ENCODE peak calls at places on chromosomes 12 and 14, in ten cellular contexts. B is HepG2, Z is left ventricle myocardium inferior, N is BJ, H is fibroblast of the aortic adventitia, K is AG09319, A is WERI-Rb-1, Q is lower lobe of right lung, S is upper lobe of left lung, C is uterus. P is an unnamed sample.

GRCh38 chr12:12883369-12884001 is 7.9 kb upstream of the GPRC5A start:
- DNase-seq in S (peak; percentile 60), N (peak; percentile 48), Q (no peak), H (peak; percentile 76), K (no peak), Z (no peak), B (peak; percentile 77), C (no peak), A (no peak), P (peak; percentile 85)

GRCh38 chr12:57479376-57480115 is at the start of gene ARHGAP9:
- DNase-seq in C (no peak), Z (no peak), S (peak; percentile 64), B (no peak), K (no peak), H (no peak), A (no peak), N (no peak), Q (peak; percentile 49), P (no peak)

GRCh38 chr12:74776378-74776777 is 238.7 kb downstream of the ATXN7L3B start:
- DNase-seq in A (no peak), K (no peak), S (no peak), N (no peak), C (no peak), H (no peak), Q (no peak), Z (no peak), B (no peak), P (no peak)

GRCh38 chr12:26736563-26737486 is 96.2 kb downstream of the ITPR2 start:
- DNase-seq in C (no peak), Z (no peak), S (no peak), H (peak; percentile 57), K (no peak), B (peak; percentile 99), A (no peak), Q (no peak), N (no peak), P (peak; percentile 66)

GRCh38 chr12:47846294-47846996 is 26.7 kb upstream of the HDAC7 start:
- DNase-seq in A (no peak), C (no peak), B (no peak), N (no peak), H (no peak), K (no peak), Q (no peak), Z (no peak), S (no peak), P (no peak)

GRCh38 chr14:64841121-64841611 is 38.5 kb downstream of the SPTB start:
- DNase-seq in Z (no peak), Q (no peak), A (no peak), N (peak; percentile 25), C (no peak), B (peak; percentile 51), K (peak; percentile 11), S (no peak), H (peak; percentile 61), P (peak; percentile 65)

GRCh38 chr12:102917026-102917787 is at the start of gene PAH:
- DNase-seq in K (no peak), S (peak; percentile 24), C (no peak), N (no peak), Q (peak; percentile 47), H (no peak), A (peak; percentile 8), Z (no peak), B (peak; percentile 91), P (no peak)

GRCh38 chr12:56119361-56119796 is 1.3 kb downstream of the ZC3H10 start:
- DNase-seq in S (peak; percentile 84), A (peak; percentile 84), B (peak; percentile 95), C (peak; percentile 79), H (peak; percentile 96), Q (no peak), K (peak; percentile 81), N (peak; percentile 87), Z (peak; percentile 55), P (peak; percentile 95)

DNA sequence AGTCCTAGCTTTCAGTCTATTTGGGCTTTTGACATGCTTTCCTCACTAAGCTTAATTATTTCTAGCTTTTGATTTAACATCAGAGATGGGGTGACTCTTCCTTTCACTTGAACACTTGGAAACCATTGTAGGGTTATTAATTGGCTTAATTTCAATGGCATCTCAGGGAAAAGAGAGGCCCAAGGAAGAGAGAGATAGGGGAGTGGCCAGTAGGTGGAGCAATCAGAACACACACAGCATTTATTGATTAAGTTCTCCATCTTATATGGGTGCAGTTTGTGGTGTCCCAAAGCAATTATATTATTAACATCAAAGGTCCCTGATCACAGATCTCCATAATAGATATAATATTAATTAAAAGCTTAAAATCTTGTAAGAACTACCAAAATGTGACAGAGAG is 1466.1 kb upstream of the SEL1L start:
- DNase-seq in B (no peak), Q (no peak), S (no peak), K (no peak), A (peak; percentile 42), Z (no peak), N (no peak), C (no peak), H (no peak), P (peak; percentile 41)
- TF ChIP-seq CTCF in B (no peak), Q (peak; percentile 19), S (no peak), K (peak; percentile 48), A (peak; percentile 61), Z (peak; percentile 27), N (peak; percentile 34), C (no peak), H (no peak), P (peak; percentile 34)

GRCh38 chr12:121628536-121628935 is 2.2 kb downstream of the ORAI1 start:
- DNase-seq in H (peak; percentile 8), C (no peak), S (no peak), Z (no peak), A (no peak), K (no peak), N (no peak), B (no peak), Q (no peak), P (no peak)

GRCh38 chr12:121628037-121628436 is 1.7 kb downstream of the ORAI1 start:
- DNase-seq in Q (no peak), A (peak; percentile 38), N (no peak), S (no peak), C (no peak), H (peak; percentile 49), B (no peak), Z (no peak), K (no peak), P (no peak)

GRCh38 chr12:121626087-121626852 is at the start of gene ORAI1:
- DNase-seq in Q (peak; percentile 98), K (peak; percentile 83), A (peak; percentile 96), Z (peak; percentile 98), N (peak; percentile 54), S (peak; percentile 99), H (peak; percentile 87), C (peak; percentile 96), B (peak; percentile 81), P (peak; percentile 93)

GRCh38 chr12:121630791-121631190 is 4.5 kb downstream of the ORAI1 start:
- DNase-seq in A (no peak), H (no peak), Q (no peak), S (no peak), B (no peak), N (no peak), Z (no peak), C (no peak), K (no peak), P (no peak)

DNA sequence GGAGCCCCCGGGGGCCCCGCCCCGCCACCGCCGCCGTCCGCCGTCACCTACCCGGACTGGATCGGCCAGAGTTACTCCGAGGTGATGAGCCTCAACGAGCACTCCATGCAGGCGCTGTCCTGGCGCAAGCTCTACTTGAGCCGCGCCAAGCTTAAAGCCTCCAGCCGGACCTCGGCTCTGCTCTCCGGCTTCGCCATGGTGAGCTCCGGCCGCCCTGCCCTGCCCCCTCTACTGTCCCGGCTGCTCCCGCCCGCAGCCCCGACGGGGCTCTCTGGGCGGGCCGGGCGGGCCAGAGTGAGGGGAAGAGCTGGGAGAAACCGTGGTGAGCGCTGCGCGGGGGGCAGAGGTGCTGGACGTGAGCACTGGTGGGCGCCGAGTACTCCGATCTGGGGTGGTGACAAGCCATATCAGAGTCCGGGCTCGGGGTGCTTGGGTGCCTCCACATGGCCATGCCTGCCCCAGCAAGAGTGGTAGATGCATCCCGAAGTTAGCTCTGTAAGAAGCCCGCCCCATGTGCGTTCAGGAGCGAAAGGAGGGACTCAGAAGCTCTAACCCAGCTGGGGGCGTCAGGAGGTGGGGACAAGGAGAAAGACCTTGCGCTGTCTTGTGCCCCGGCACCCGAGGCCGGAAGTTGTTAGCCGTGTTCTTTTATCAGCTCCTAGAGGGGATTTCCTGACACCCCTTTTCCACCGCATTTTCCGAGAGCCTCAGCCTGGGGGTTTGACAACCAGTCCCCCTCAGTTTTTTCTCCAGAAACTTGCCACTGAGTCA is 708 bp downstream of the ORAI1 start:
- DNase-seq in H (peak; percentile 57), C (peak; percentile 43), S (peak; percentile 69), A (peak; percentile 69), Z (peak; percentile 44), N (no peak), B (peak; percentile 44), K (no peak), Q (peak; percentile 76), P (peak; percentile 60)
- TF ChIP-seq CTCF in H (peak; percentile 13), C (no peak), S (peak; percentile 11), A (peak; percentile 4), Z (no peak), N (peak; percentile 34), B (peak; percentile 48), K (peak; percentile 14), Q (peak; percentile 7), P (no peak)

GRCh38 chr12:3005736-3006135 is 46.5 kb downstream of the TEAD4 start:
- DNase-seq in C (no peak), N (no peak), H (no peak), B (no peak), A (no peak), Z (no peak), S (no peak), K (no peak), Q (no peak), P (peak; percentile 30)

GRCh38 chr12:3003593-3003992 is 44.4 kb downstream of the TEAD4 start:
- DNase-seq in K (no peak), B (no peak), Z (no peak), H (no peak), N (no peak), A (peak; percentile 95), C (no peak), S (no peak), Q (no peak), P (no peak)

GRCh38 chr12:3000548-3001275 is 41.5 kb downstream of the TEAD4 start:
- DNase-seq in S (no peak), Z (no peak), H (no peak), N (no peak), C (no peak), B (peak; percentile 9), Q (no peak), K (no peak), A (peak; percentile 51), P (no peak)

GRCh38 chr12:3002636-3003035 is 43.4 kb downstream of the TEAD4 start:
- DNase-seq in Q (no peak), C (no peak), A (no peak), Z (no peak), B (no peak), N (no peak), S (no peak), H (no peak), K (no peak), P (no peak)

DNA sequence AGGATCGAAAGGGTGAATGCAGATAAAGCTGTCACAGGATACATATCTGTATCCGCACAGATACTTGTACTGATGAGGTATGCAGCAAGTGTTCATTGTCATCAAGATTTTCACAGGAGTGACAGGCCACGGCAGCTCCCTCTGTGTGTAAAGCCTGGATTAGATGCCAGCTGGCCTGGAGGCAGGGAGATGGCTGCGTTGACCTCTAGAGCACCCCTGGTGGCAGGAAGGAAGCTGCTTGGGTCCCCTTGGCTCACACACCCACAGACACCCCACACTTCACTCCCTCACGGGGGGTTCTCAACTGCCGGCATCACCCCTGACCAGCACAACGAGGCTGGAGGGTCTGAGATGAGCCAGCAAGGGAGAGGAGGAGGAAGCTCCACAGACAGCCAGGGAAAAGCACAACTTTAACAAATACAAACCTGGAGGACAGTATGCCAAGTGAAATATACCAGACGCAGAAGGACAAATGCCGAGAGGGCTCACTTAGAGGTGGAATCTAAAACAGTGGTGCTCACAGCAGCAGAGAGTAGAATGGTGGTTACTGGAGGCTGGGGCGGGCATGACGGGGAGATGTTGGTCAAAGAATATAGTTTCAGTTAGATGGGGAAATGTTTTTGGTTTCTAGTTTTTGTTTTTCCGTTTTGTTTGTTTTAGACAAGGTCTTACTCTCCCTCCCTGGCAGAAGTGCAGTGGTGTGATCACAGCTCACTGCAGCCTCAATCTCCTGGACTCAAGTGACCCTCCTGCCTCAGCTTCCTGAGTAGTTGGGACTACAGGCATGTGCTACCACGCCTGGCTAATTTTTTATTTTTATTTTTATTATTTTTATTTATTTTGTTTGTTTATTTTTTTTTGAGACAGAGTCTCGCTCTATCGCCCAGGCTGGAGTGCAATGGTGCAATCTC is 45.7 kb downstream of the TEAD4 start:
- DNase-seq in A (peak; percentile 77), Q (no peak), N (no peak), H (no peak), S (no peak), Z (no peak), C (no peak), B (no peak), K (no peak), P (peak; percentile 5)
- TF ChIP-seq CTCF in A (peak; percentile 78), Q (no peak), N (peak; percentile 38), H (peak; percentile 20), S (no peak), Z (peak; percentile 18), C (no peak), B (peak; percentile 29), K (peak; percentile 4), P (peak; percentile 9)

DNA sequence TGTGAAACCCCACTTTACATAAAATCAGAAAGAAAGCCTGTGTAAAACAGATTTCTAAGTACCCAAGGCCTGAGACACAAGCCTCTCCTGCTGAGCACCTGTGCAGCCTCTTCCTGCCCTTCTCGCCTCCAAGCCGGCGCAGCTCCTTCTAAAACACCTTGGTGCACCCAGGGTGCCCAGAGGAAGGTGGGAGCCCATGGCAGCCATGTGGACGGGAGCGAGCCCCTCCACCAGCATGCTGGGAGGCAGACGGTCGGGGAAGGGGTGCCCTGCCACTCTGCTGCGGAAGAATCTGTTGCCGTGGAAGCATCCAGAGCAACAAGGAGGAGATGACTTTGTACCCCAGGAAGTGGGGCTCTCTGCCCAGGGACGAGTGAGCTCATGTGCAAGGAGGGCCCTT is 103.1 kb upstream of the C14orf180 start:
- DNase-seq in B (no peak), Q (no peak), Z (no peak), K (no peak), C (no peak), N (no peak), S (no peak), A (no peak), H (no peak), P (no peak)
- TF ChIP-seq CTCF in B (no peak), Q (no peak), Z (no peak), K (no peak), C (no peak), N (no peak), S (no peak), A (no peak), H (no peak), P (no peak)

P was measured in MCF 10A.